ENCODE peak calls at places on chromosome 3, in eight cellular contexts. One of them, this sample, is unnamed.

GRCh38 chr3:43776101-43776500 is 85.4 kb downstream of the ABHD5 start:
- DNase-seq in stomach: no peak
- DNase-seq in breast epithelium: no peak
- DNase-seq in endothelial cell of umbilical vein: no peak
- DNase-seq in sigmoid colon: no peak
- DNase-seq in HepG2: no peak
- DNase-seq in suprapubic skin: no peak
- DNase-seq in K562: peak; percentile 15
- DNase-seq in this sample: no peak

GRCh38 chr3:137121704-137122314 is 164.0 kb downstream of the IL20RB start:
- DNase-seq in stomach: no peak
- DNase-seq in breast epithelium: no peak
- DNase-seq in endothelial cell of umbilical vein: peak; percentile 30
- DNase-seq in sigmoid colon: no peak
- DNase-seq in HepG2: peak; percentile 31
- DNase-seq in suprapubic skin: no peak
- DNase-seq in K562: peak; percentile 34
- DNase-seq in this sample: no peak

GRCh38 chr3:13621381-13622221 is 72.7 kb downstream of the FBLN2 start:
- DNase-seq in stomach: no peak
- DNase-seq in breast epithelium: no peak
- DNase-seq in endothelial cell of umbilical vein: no peak
- DNase-seq in sigmoid colon: no peak
- DNase-seq in HepG2: no peak
- DNase-seq in suprapubic skin: no peak
- DNase-seq in K562: no peak
- DNase-seq in this sample: no peak

GRCh38 chr3:179323197-179323901 is 518 bp downstream of the ZNF639 start:
- DNase-seq in stomach: peak; percentile 65
- DNase-seq in breast epithelium: peak; percentile 58
- DNase-seq in endothelial cell of umbilical vein: peak; percentile 74
- DNase-seq in sigmoid colon: peak; percentile 88
- DNase-seq in HepG2: peak; percentile 33
- DNase-seq in suprapubic skin: peak; percentile 86
- DNase-seq in K562: peak; percentile 80
- DNase-seq in this sample: peak; percentile 64

GRCh38 chr3:114405202-114405601 is 111.4 kb downstream of the TIGIT start:
- DNase-seq in stomach: no peak
- DNase-seq in breast epithelium: no peak
- DNase-seq in endothelial cell of umbilical vein: no peak
- DNase-seq in sigmoid colon: no peak
- DNase-seq in HepG2: no peak
- DNase-seq in suprapubic skin: no peak
- DNase-seq in K562: no peak
- DNase-seq in this sample: no peak

GRCh38 chr3:64187065-64187959 is 38.0 kb downstream of the PRICKLE2 start:
- DNase-seq in stomach: peak; percentile 40
- DNase-seq in breast epithelium: no peak
- DNase-seq in endothelial cell of umbilical vein: peak; percentile 100
- DNase-seq in sigmoid colon: peak; percentile 94
- DNase-seq in HepG2: peak; percentile 64
- DNase-seq in suprapubic skin: no peak
- DNase-seq in K562: no peak
- DNase-seq in this sample: peak; percentile 63

GRCh38 chr3:16849240-16849639 is 35.5 kb upstream of the PLCL2 start:
- DNase-seq in stomach: peak; percentile 65
- DNase-seq in breast epithelium: no peak
- DNase-seq in endothelial cell of umbilical vein: peak; percentile 48
- DNase-seq in sigmoid colon: peak; percentile 70
- DNase-seq in HepG2: no peak
- DNase-seq in suprapubic skin: no peak
- DNase-seq in K562: no peak
- DNase-seq in this sample: no peak

GRCh38 chr3:124318014-124318413 is 326.1 kb upstream of the ROPN1 start:
- DNase-seq in stomach: no peak
- DNase-seq in breast epithelium: no peak
- DNase-seq in endothelial cell of umbilical vein: no peak
- DNase-seq in sigmoid colon: no peak
- DNase-seq in HepG2: no peak
- DNase-seq in suprapubic skin: no peak
- DNase-seq in K562: no peak
- DNase-seq in this sample: no peak

GRCh38 chr3:69731080-69731479 is 8.2 kb upstream of the MITF start:
- DNase-seq in stomach: no peak
- DNase-seq in breast epithelium: no peak
- DNase-seq in endothelial cell of umbilical vein: no peak
- DNase-seq in sigmoid colon: no peak
- DNase-seq in HepG2: no peak
- DNase-seq in suprapubic skin: no peak
- DNase-seq in K562: no peak
- DNase-seq in this sample: no peak

GRCh38 chr3:157172746-157173145 is 12.8 kb upstream of the CCNL1 start:
- DNase-seq in stomach: no peak
- DNase-seq in breast epithelium: no peak
- DNase-seq in endothelial cell of umbilical vein: no peak
- DNase-seq in sigmoid colon: no peak
- DNase-seq in HepG2: no peak
- DNase-seq in suprapubic skin: no peak
- DNase-seq in K562: no peak
- DNase-seq in this sample: no peak

GRCh38 chr3:157176108-157176507 is 16.2 kb upstream of the CCNL1 start:
- DNase-seq in stomach: no peak
- DNase-seq in breast epithelium: no peak
- DNase-seq in endothelial cell of umbilical vein: peak; percentile 43
- DNase-seq in sigmoid colon: no peak
- DNase-seq in HepG2: no peak
- DNase-seq in suprapubic skin: no peak
- DNase-seq in K562: no peak
- DNase-seq in this sample: no peak

GRCh38 chr3:157175678-157176077 is 15.7 kb upstream of the CCNL1 start:
- DNase-seq in stomach: no peak
- DNase-seq in breast epithelium: peak; percentile 57
- DNase-seq in endothelial cell of umbilical vein: no peak
- DNase-seq in sigmoid colon: peak; percentile 76
- DNase-seq in HepG2: no peak
- DNase-seq in suprapubic skin: no peak
- DNase-seq in K562: peak; percentile 38
- DNase-seq in this sample: peak; percentile 54

GRCh38 chr3:157174265-157174615 is 14.3 kb upstream of the CCNL1 start:
- DNase-seq in stomach: no peak
- DNase-seq in breast epithelium: no peak
- DNase-seq in endothelial cell of umbilical vein: peak; percentile 21
- DNase-seq in sigmoid colon: peak; percentile 71
- DNase-seq in HepG2: no peak
- DNase-seq in suprapubic skin: no peak
- DNase-seq in K562: peak; percentile 63
- DNase-seq in this sample: no peak

GRCh38 chr3:157174616-157175498 is 14.9 kb upstream of the CCNL1 start:
- DNase-seq in stomach: peak; percentile 99
- DNase-seq in breast epithelium: peak; percentile 98
- DNase-seq in endothelial cell of umbilical vein: peak; percentile 99
- DNase-seq in sigmoid colon: peak; percentile 100
- DNase-seq in HepG2: peak; percentile 98
- DNase-seq in suprapubic skin: peak; percentile 100
- DNase-seq in K562: peak; percentile 99
- DNase-seq in this sample: peak; percentile 99
- TF ChIP-seq POLR2A in stomach: no peak
- TF ChIP-seq POLR2A in breast epithelium: peak; percentile 96
- TF ChIP-seq POLR2A in endothelial cell of umbilical vein: peak; percentile 95
- TF ChIP-seq POLR2A in sigmoid colon: peak; percentile 91
- TF ChIP-seq POLR2A in HepG2: peak; percentile 92
- TF ChIP-seq POLR2A in suprapubic skin: peak; percentile 95
- TF ChIP-seq POLR2A in K562: peak; percentile 98
- TF ChIP-seq POLR2A in this sample: peak; percentile 86

DNA sequence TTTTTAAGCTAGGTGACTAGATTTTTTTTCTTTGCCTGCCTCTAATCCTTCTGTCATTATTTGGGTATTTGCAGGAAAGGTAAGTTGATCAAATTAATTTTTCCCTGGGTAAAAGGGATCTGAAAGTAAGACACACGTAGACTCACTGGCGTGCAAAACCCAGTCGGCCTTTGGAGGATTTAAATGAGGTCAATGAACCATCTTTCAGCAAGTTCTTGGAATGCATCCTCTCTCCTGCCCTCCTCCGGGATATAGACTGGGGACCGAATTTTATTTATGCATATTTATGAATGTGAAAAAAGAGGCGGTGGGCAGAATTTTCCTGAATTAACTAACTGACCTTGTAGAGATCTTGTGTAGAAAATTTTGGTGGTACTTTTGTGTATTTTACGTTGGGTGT is 2.2 kb downstream of the CADM2 start:
- DNase-seq in stomach: no peak
- DNase-seq in breast epithelium: no peak
- DNase-seq in endothelial cell of umbilical vein: no peak
- DNase-seq in sigmoid colon: no peak
- DNase-seq in HepG2: no peak
- DNase-seq in suprapubic skin: no peak
- DNase-seq in K562: no peak
- DNase-seq in this sample: no peak
- TF ChIP-seq POLR2AphosphoS5 in stomach: no peak
- TF ChIP-seq POLR2AphosphoS5 in breast epithelium: no peak
- TF ChIP-seq POLR2AphosphoS5 in endothelial cell of umbilical vein: no peak
- TF ChIP-seq POLR2AphosphoS5 in sigmoid colon: no peak
- TF ChIP-seq POLR2AphosphoS5 in HepG2: no peak
- TF ChIP-seq POLR2AphosphoS5 in suprapubic skin: no peak
- TF ChIP-seq POLR2AphosphoS5 in K562: no peak
- TF ChIP-seq POLR2AphosphoS5 in this sample: no peak

GRCh38 chr3:24588568-24588967 is 93.9 kb upstream of the THRB start:
- DNase-seq in stomach: no peak
- DNase-seq in breast epithelium: no peak
- DNase-seq in endothelial cell of umbilical vein: peak; percentile 87
- DNase-seq in sigmoid colon: no peak
- DNase-seq in HepG2: no peak
- DNase-seq in suprapubic skin: no peak
- DNase-seq in K562: no peak
- DNase-seq in this sample: no peak

GRCh38 chr3:24578324-24578723 is 83.7 kb upstream of the THRB start:
- DNase-seq in stomach: no peak
- DNase-seq in breast epithelium: no peak
- DNase-seq in endothelial cell of umbilical vein: no peak
- DNase-seq in sigmoid colon: no peak
- DNase-seq in HepG2: no peak
- DNase-seq in suprapubic skin: no peak
- DNase-seq in K562: no peak
- DNase-seq in this sample: no peak

GRCh38 chr3:24579008-24579407 is 84.4 kb upstream of the THRB start:
- DNase-seq in stomach: no peak
- DNase-seq in breast epithelium: no peak
- DNase-seq in endothelial cell of umbilical vein: no peak
- DNase-seq in sigmoid colon: peak; percentile 56
- DNase-seq in HepG2: no peak
- DNase-seq in suprapubic skin: no peak
- DNase-seq in K562: peak; percentile 28
- DNase-seq in this sample: no peak

GRCh38 chr3:24586920-24587319 is 92.3 kb upstream of the THRB start:
- DNase-seq in stomach: no peak
- DNase-seq in breast epithelium: no peak
- DNase-seq in endothelial cell of umbilical vein: no peak
- DNase-seq in sigmoid colon: no peak
- DNase-seq in HepG2: no peak
- DNase-seq in suprapubic skin: no peak
- DNase-seq in K562: no peak
- DNase-seq in this sample: no peak

GRCh38 chr3:24583004-24583403 is 88.4 kb upstream of the THRB start:
- DNase-seq in stomach: no peak
- DNase-seq in breast epithelium: no peak
- DNase-seq in endothelial cell of umbilical vein: no peak
- DNase-seq in sigmoid colon: no peak
- DNase-seq in HepG2: peak; percentile 30
- DNase-seq in suprapubic skin: no peak
- DNase-seq in K562: peak; percentile 41
- DNase-seq in this sample: no peak
- TF ChIP-seq CTCF in stomach: peak; percentile 27
- TF ChIP-seq CTCF in breast epithelium: no peak
- TF ChIP-seq CTCF in endothelial cell of umbilical vein: no peak
- TF ChIP-seq CTCF in sigmoid colon: no peak
- TF ChIP-seq CTCF in HepG2: peak; percentile 60
- TF ChIP-seq CTCF in suprapubic skin: no peak
- TF ChIP-seq CTCF in K562: peak; percentile 40
- TF ChIP-seq CTCF in this sample: peak; percentile 36

GRCh38 chr3:101851833-101852232 is 2.5 kb downstream of the NFKBIZ start:
- DNase-seq in stomach: no peak
- DNase-seq in breast epithelium: no peak
- DNase-seq in endothelial cell of umbilical vein: no peak
- DNase-seq in sigmoid colon: no peak
- DNase-seq in HepG2: no peak
- DNase-seq in suprapubic skin: no peak
- DNase-seq in K562: no peak
- DNase-seq in this sample: no peak

GRCh38 chr3:101849714-101850326 is 506 bp downstream of the NFKBIZ start:
- DNase-seq in stomach: peak; percentile 43
- DNase-seq in breast epithelium: no peak
- DNase-seq in endothelial cell of umbilical vein: peak; percentile 40
- DNase-seq in sigmoid colon: peak; percentile 74
- DNase-seq in HepG2: no peak
- DNase-seq in suprapubic skin: peak; percentile 85
- DNase-seq in K562: peak; percentile 55
- DNase-seq in this sample: peak; percentile 16

GRCh38 chr3:101848754-101849713 is at the start of gene NFKBIZ:
- DNase-seq in stomach: peak; percentile 96
- DNase-seq in breast epithelium: peak; percentile 96
- DNase-seq in endothelial cell of umbilical vein: peak; percentile 94
- DNase-seq in sigmoid colon: peak; percentile 98
- DNase-seq in HepG2: peak; percentile 85
- DNase-seq in suprapubic skin: peak; percentile 98
- DNase-seq in K562: peak; percentile 89
- DNase-seq in this sample: peak; percentile 97

GRCh38 chr3:101851072-101851471 is 1.8 kb downstream of the NFKBIZ start:
- DNase-seq in stomach: no peak
- DNase-seq in breast epithelium: no peak
- DNase-seq in endothelial cell of umbilical vein: peak; percentile 90
- DNase-seq in sigmoid colon: no peak
- DNase-seq in HepG2: no peak
- DNase-seq in suprapubic skin: no peak
- DNase-seq in K562: no peak
- DNase-seq in this sample: no peak

GRCh38 chr3:101850327-101851048 is 1.2 kb downstream of the NFKBIZ start:
- DNase-seq in stomach: no peak
- DNase-seq in breast epithelium: no peak
- DNase-seq in endothelial cell of umbilical vein: peak; percentile 53
- DNase-seq in sigmoid colon: no peak
- DNase-seq in HepG2: no peak
- DNase-seq in suprapubic skin: no peak
- DNase-seq in K562: peak; percentile 51
- DNase-seq in this sample: no peak
- TF ChIP-seq POLR2A in stomach: no peak
- TF ChIP-seq POLR2A in breast epithelium: no peak
- TF ChIP-seq POLR2A in endothelial cell of umbilical vein: no peak
- TF ChIP-seq POLR2A in sigmoid colon: no peak
- TF ChIP-seq POLR2A in HepG2: no peak
- TF ChIP-seq POLR2A in suprapubic skin: peak; percentile 62
- TF ChIP-seq POLR2A in K562: no peak
- TF ChIP-seq POLR2A in this sample: no peak

GRCh38 chr3:53282581-53282980 is 26.8 kb upstream of the TKT start:
- DNase-seq in stomach: no peak
- DNase-seq in breast epithelium: no peak
- DNase-seq in endothelial cell of umbilical vein: no peak
- DNase-seq in sigmoid colon: no peak
- DNase-seq in HepG2: no peak
- DNase-seq in suprapubic skin: no peak
- DNase-seq in K562: no peak
- DNase-seq in this sample: no peak
- TF ChIP-seq POLR2AphosphoS5 in stomach: no peak
- TF ChIP-seq POLR2AphosphoS5 in breast epithelium: no peak
- TF ChIP-seq POLR2AphosphoS5 in endothelial cell of umbilical vein: no peak
- TF ChIP-seq POLR2AphosphoS5 in sigmoid colon: no peak
- TF ChIP-seq POLR2AphosphoS5 in HepG2: no peak
- TF ChIP-seq POLR2AphosphoS5 in suprapubic skin: no peak
- TF ChIP-seq POLR2AphosphoS5 in K562: no peak
- TF ChIP-seq POLR2AphosphoS5 in this sample: no peak